ENCODE peak calls at places on chromosomes 6 and 20, in nine cellular contexts. J is CD4-positive, alpha-beta memory T cell; F is GM23248; R is astrocyte; B is A549; D is stomach; T is right lobe of liver; G is mesendoderm; I is SJSA1. A is an unnamed sample.

GRCh38 chr20:34037121-34037520 is 43.4 kb downstream of the RALY start:
- DNase-seq in J (peak), F (peak), R (no peak), B (no peak), D (peak), T (no peak), G (peak), I (no peak), A (peak)

GRCh38 chr20:8757146-8757545 is 311.7 kb upstream of the PLCB4 start:
- DNase-seq in J (no peak), F (peak), R (peak), B (peak), D (no peak), T (no peak), G (no peak), I (no peak), A (no peak)

GRCh38 chr6:142377112-142377848 is 75.5 kb downstream of the ADGRG6 start:
- DNase-seq in J (no peak), F (no peak), R (peak), B (peak), D (peak), T (peak), G (peak), I (no peak), A (no peak)

GRCh38 chr6:100573169-100573568 is 108.4 kb upstream of the SIM1 start:
- DNase-seq in J (no peak), F (peak), R (peak), B (peak), D (no peak), T (no peak), G (peak), I (peak), A (no peak)

GRCh38 chr6:131003419-131004386 is 59.3 kb downstream of the EPB41L2 start:
- DNase-seq in J (no peak), F (no peak), R (no peak), B (no peak), D (no peak), T (no peak), G (peak), I (no peak), A (no peak)

GRCh38 chr6:100202417-100203194 is 208.6 kb upstream of the MCHR2 start:
- DNase-seq in J (no peak), F (peak), R (peak), B (peak), D (no peak), T (no peak), G (no peak), I (peak), A (no peak)

GRCh38 chr20:46070215-46070910 is 19.4 kb downstream of the NCOA5 start:
- DNase-seq in J (no peak), F (peak), R (peak), B (no peak), D (no peak), T (no peak), G (no peak), I (peak), A (no peak)

GRCh38 chr6:155765275-155766194 is 309.9 kb upstream of the NOX3 start:
- DNase-seq in J (no peak), F (peak), R (peak), B (no peak), D (no peak), T (no peak), G (no peak), I (no peak), A (no peak)

GRCh38 chr20:61055642-61056041 is 196.4 kb upstream of the CDH4 start:
- DNase-seq in J (no peak), F (no peak), R (no peak), B (no peak), D (no peak), T (no peak), G (no peak), I (no peak), A (no peak)

GRCh38 chr20:31716818-31717477 is 5.7 kb downstream of the BCL2L1 start:
- DNase-seq in J (no peak), F (no peak), R (no peak), B (no peak), D (no peak), T (no peak), G (no peak), I (no peak), A (no peak)
- H3K4me3 ChIP-seq in J (no peak), F (peak), R (no peak), B (peak), D (peak), T (no peak), G (no peak), I (no peak), A (no peak)

DNA sequence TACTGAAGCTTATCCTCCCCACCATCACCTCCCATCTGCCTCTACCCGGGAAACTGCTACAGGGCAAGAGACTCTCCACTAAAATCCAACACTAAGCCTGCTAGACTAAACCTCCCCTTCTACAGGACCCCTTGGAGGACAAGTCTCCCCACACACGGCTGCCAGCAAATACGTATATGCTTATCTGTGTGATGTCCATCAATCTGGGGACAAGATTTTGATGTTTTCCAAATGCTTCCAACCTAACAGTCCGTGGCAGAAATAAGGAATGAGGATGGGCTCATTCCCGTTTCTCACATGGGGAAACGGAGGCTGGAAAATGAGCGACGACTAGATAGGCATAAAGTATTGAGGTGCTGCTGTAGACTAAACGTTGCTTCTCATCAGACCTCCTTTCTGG is 1.8 kb downstream of the KCNK5 start:
- DNase-seq in J (no peak), F (no peak), R (no peak), B (no peak), D (no peak), T (no peak), G (no peak), I (no peak), A (no peak)
- H3K4me3 ChIP-seq in J (peak), F (no peak), R (no peak), B (no peak), D (peak), T (peak), G (no peak), I (no peak), A (peak)

DNA sequence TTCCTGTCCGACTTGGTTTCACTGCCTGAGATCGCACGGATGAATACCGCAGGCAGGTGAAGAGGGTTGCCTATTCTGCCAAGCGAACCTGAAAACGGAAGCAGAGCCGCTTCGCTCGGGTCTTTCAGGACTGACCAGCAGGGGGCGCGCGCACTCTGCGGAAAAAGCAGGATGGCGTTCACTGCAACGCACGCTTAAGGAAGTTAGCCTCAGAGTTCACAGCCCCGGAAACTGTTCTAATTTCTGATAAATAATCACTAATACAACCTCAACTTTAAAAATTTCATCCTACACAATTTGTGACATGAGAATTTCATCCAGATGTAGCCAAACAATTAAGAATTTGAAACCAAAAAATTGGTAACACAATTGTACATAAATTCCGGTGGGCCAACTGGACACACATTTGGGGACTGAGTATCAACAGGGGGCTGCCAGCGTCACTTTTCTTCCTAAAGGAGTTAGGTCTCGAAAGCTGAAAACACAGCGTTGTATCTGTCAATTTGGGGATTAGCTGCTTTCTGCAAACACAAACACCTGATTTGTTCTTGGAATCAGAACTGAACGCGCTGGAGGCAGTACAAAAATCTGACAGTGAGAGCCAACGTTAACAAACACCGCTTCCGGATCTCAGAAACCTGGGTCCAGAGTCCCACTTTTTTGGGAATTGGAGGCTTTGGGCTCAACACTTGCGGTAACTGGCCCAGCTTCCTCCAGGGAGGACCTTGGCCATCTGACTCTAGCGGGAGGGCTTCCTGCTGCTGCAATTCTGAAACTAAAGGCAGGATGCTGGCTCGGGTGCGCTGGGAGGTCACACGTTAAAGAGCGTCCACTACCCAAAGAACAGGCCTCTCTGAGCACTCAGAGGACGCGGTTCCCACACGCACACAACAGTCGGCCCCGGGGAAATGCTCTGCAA is 8.8 kb downstream of the PXDC1 start:
- DNase-seq in J (peak), F (peak), R (no peak), B (peak), D (peak), T (peak), G (peak), I (peak), A (peak)
- H3K4me3 ChIP-seq in J (no peak), F (peak), R (peak), B (no peak), D (peak), T (peak), G (no peak), I (no peak), A (no peak)

GRCh38 chr20:25540273-25540672 is 45.1 kb downstream of the NINL start:
- DNase-seq in J (no peak), F (peak), R (no peak), B (no peak), D (no peak), T (peak), G (peak), I (no peak), A (no peak)
- H3K4me3 ChIP-seq in J (no peak), F (peak), R (no peak), B (no peak), D (peak), T (peak), G (no peak), I (no peak), A (no peak)

GRCh38 chr6:36683145-36683655 is 4.7 kb downstream of the CDKN1A start:
- DNase-seq in J (no peak), F (no peak), R (no peak), B (no peak), D (peak), T (no peak), G (no peak), I (no peak), A (no peak)
- H3K4me3 ChIP-seq in J (no peak), F (peak), R (no peak), B (peak), D (no peak), T (no peak), G (no peak), I (no peak), A (no peak)